ENCODE peak calls at places on chromosome 6, in six cellular contexts. Y is mammary epithelial cell, V is tibial nerve, C is adrenal gland, E is colonic mucosa, N is HFFc6. P is an unnamed sample.

GRCh38 chr6:111113731-111114438 is 26.6 kb downstream of the SLC16A10 start:
- DNase-seq in Y (no peak), V (no peak), C (peak), E (no peak), N (peak), P (no peak)

GRCh38 chr6:46251583-46252339 is 81.0 kb upstream of the ENPP5 start:
- DNase-seq in Y (no peak), V (no peak), C (no peak), E (no peak), N (no peak), P (no peak)

GRCh38 chr6:5979650-5980427 is 26.9 kb downstream of the NRN1 start:
- DNase-seq in Y (peak), V (no peak), C (no peak), E (no peak), N (no peak), P (no peak)

GRCh38 chr6:33772114-33772830 is 16.7 kb downstream of the LEMD2 start:
- DNase-seq in Y (peak), V (no peak), C (no peak), E (no peak), N (peak), P (no peak)

GRCh38 chr6:122530440-122531046 is 58.9 kb upstream of the SERINC1 start:
- DNase-seq in Y (peak), V (no peak), C (peak), E (peak), N (peak), P (peak)

GRCh38 chr6:135087403-135087802 is 32.8 kb upstream of the HBS1L start:
- DNase-seq in Y (no peak), V (no peak), C (no peak), E (no peak), N (no peak), P (no peak)

GRCh38 chr6:16486661-16487060 is 248.3 kb downstream of the GMPR start:
- DNase-seq in Y (no peak), V (no peak), C (no peak), E (no peak), N (no peak), P (no peak)

GRCh38 chr6:131250121-131250520 is 114.9 kb downstream of the AKAP7 start:
- DNase-seq in Y (peak), V (peak), C (peak), E (peak), N (no peak), P (no peak)

GRCh38 chr6:148304976-148305375 is 37.7 kb upstream of the SASH1 start:
- DNase-seq in Y (no peak), V (no peak), C (no peak), E (no peak), N (peak), P (no peak)

GRCh38 chr6:317452-318144 is 25.3 kb downstream of the DUSP22 start:
- DNase-seq in Y (no peak), V (no peak), C (no peak), E (no peak), N (no peak), P (no peak)

GRCh38 chr6:157981395-157982296 is at the start of gene SYNJ2:
- DNase-seq in Y (peak), V (peak), C (peak), E (peak), N (peak), P (peak)

GRCh38 chr6:51934098-51934497 is 153.3 kb downstream of the PKHD1 start:
- DNase-seq in Y (no peak), V (no peak), C (no peak), E (no peak), N (no peak), P (no peak)
- TF ChIP-seq CTCF in Y (peak), V (peak), C (no peak), E (no peak), N (peak), P (peak)

DNA sequence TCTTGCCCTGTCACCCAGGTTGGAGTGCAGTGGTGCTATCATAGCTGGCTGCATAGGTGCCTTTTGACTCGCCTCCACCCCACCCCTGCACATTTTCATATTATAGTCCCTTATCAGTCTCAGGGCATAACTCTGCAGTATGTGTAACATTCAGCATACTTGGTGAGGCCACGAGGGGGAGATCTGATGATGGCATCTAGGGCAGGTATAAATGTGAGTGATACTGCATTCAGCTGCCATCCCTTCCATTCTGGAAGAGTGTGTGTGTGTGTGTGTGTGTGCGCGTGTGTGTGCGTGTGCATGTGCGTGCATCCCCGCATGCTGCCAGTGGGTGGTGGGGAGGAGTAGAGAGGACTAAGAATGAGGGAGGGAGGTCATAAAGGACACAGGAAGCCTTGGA is 81.4 kb downstream of the JARID2 start:
- DNase-seq in Y (no peak), V (no peak), C (peak), E (peak), N (no peak), P (no peak)
- TF ChIP-seq CTCF in Y (peak), V (peak), C (peak), E (no peak), N (no peak), P (peak)

GRCh38 chr6:3206339-3207015 is 21.0 kb downstream of the TUBB2B start:
- DNase-seq in Y (no peak), V (no peak), C (no peak), E (no peak), N (no peak), P (no peak)
- TF ChIP-seq CTCF in Y (peak), V (no peak), C (no peak), E (no peak), N (peak), P (no peak)

GRCh38 chr6:80316655-80317332 is 210.3 kb downstream of the BCKDHB start:
- DNase-seq in Y (no peak), V (no peak), C (no peak), E (no peak), N (no peak), P (no peak)
- TF ChIP-seq CTCF in Y (peak), V (no peak), C (no peak), E (no peak), N (peak), P (no peak)